ENCODE peak calls at places on chromosome 18, in six cellular contexts. One of them, this sample, is unnamed.

GRCh38 chr18:50306944-50307343 is 19.5 kb upstream of the CXXC1 start:
- DNase-seq in PC-9: peak
- DNase-seq in MM.1S: no peak
- DNase-seq in foreskin fibroblast: no peak
- DNase-seq in IMR-90: peak
- DNase-seq in GM23248: peak
- DNase-seq in this sample: no peak

GRCh38 chr18:22684268-22684667 is 248.9 kb upstream of the RBBP8 start:
- DNase-seq in GM23248: no peak
- DNase-seq in foreskin fibroblast: no peak
- DNase-seq in MM.1S: no peak
- DNase-seq in PC-9: no peak
- DNase-seq in IMR-90: no peak
- DNase-seq in this sample: no peak

GRCh38 chr18:13548944-13549878 is 177.1 kb downstream of the FAM210A start:
- DNase-seq in IMR-90: no peak
- DNase-seq in MM.1S: no peak
- DNase-seq in GM23248: no peak
- DNase-seq in foreskin fibroblast: no peak
- DNase-seq in PC-9: no peak
- DNase-seq in this sample: no peak

GRCh38 chr18:5466256-5466655 is 77.5 kb downstream of the EPB41L3 start:
- DNase-seq in foreskin fibroblast: no peak
- DNase-seq in MM.1S: no peak
- DNase-seq in PC-9: no peak
- DNase-seq in GM23248: peak
- DNase-seq in IMR-90: no peak
- DNase-seq in this sample: no peak

GRCh38 chr18:76805221-76805620 is 17.1 kb upstream of the ZNF236 start:
- DNase-seq in foreskin fibroblast: peak
- DNase-seq in GM23248: peak
- DNase-seq in PC-9: no peak
- DNase-seq in MM.1S: no peak
- DNase-seq in IMR-90: peak
- DNase-seq in this sample: no peak

GRCh38 chr18:51621103-51621969 is 423.9 kb upstream of the MEX3C start:
- DNase-seq in PC-9: no peak
- DNase-seq in IMR-90: no peak
- DNase-seq in MM.1S: peak
- DNase-seq in GM23248: peak
- DNase-seq in foreskin fibroblast: peak
- DNase-seq in this sample: peak

GRCh38 chr18:26656944-26657536 is 108.7 kb upstream of the KCTD1 start:
- DNase-seq in foreskin fibroblast: peak
- DNase-seq in IMR-90: peak
- DNase-seq in PC-9: no peak
- DNase-seq in MM.1S: peak
- DNase-seq in GM23248: peak
- DNase-seq in this sample: peak

GRCh38 chr18:75141166-75141565 is 67.8 kb downstream of the PTGR3 start:
- DNase-seq in GM23248: no peak
- DNase-seq in PC-9: no peak
- DNase-seq in MM.1S: no peak
- DNase-seq in IMR-90: no peak
- DNase-seq in foreskin fibroblast: no peak
- DNase-seq in this sample: no peak

GRCh38 chr18:75183524-75183923 is 25.4 kb downstream of the PTGR3 start:
- DNase-seq in PC-9: peak
- DNase-seq in foreskin fibroblast: no peak
- DNase-seq in IMR-90: peak
- DNase-seq in GM23248: peak
- DNase-seq in MM.1S: no peak
- DNase-seq in this sample: no peak

GRCh38 chr18:28961669-28962228 is 784.8 kb upstream of the CDH2 start:
- DNase-seq in MM.1S: peak
- DNase-seq in foreskin fibroblast: no peak
- DNase-seq in IMR-90: peak
- DNase-seq in PC-9: no peak
- DNase-seq in GM23248: peak
- DNase-seq in this sample: peak

GRCh38 chr18:59143441-59143840 is 3.8 kb downstream of the SEC11C start:
- DNase-seq in IMR-90: peak
- DNase-seq in GM23248: peak
- DNase-seq in MM.1S: peak
- DNase-seq in foreskin fibroblast: no peak
- DNase-seq in PC-9: no peak
- DNase-seq in this sample: no peak
- H3K4me3 ChIP-seq in IMR-90: no peak
- H3K4me3 ChIP-seq in GM23248: no peak
- H3K4me3 ChIP-seq in MM.1S: peak
- H3K4me3 ChIP-seq in foreskin fibroblast: no peak
- H3K4me3 ChIP-seq in PC-9: no peak
- H3K4me3 ChIP-seq in this sample: no peak

GRCh38 chr18:63152791-63153190 is 166.8 kb downstream of the BCL2 start:
- DNase-seq in IMR-90: no peak
- DNase-seq in foreskin fibroblast: no peak
- DNase-seq in MM.1S: no peak
- DNase-seq in GM23248: no peak
- DNase-seq in PC-9: no peak
- DNase-seq in this sample: no peak
- H3K4me3 ChIP-seq in IMR-90: no peak
- H3K4me3 ChIP-seq in foreskin fibroblast: no peak
- H3K4me3 ChIP-seq in MM.1S: no peak
- H3K4me3 ChIP-seq in GM23248: no peak
- H3K4me3 ChIP-seq in PC-9: no peak
- H3K4me3 ChIP-seq in this sample: no peak

DNA sequence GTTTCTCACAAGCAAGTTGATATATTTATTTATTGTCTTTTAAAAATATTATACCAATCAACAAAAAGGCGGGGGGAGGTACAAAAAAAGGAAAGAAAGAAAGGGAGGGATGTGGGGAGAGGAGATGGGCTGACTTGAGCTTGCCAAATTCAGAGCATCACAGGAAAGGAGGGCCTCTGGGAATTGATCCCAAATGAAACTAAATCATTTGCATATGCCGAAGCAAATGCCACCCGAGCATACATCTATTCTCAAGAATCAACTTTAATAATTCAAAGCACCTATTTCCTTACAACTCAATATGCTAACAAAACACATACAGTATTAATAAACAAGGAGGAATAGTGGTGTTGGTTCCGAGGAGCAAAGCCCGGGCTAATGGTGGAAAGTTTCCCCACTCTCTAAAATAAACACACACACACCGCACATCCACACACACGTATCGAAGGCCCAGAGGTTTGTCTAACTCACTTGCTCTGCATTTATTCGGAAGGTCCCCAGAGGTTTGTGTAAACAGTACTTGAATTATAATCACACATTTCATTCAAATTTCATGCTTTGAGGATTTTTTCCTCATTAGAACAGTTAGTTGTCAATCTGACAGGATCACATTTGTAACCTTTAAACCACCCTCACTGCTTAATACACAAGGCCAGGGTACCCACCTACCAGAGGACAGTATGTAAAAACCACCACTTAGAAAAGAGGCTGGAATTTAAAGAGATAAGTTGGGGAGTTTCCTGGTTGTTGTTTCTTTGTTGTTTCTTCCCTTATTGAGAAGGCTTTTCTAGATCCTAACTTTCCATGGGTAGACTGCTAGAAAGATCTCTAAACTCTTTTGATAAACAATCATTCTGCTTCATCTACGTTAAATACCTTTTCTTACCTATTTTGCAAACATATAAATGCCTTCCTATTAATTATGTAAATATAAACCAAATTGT is 264.7 kb downstream of the TCF4 start:
- DNase-seq in GM23248: peak
- DNase-seq in IMR-90: peak
- DNase-seq in foreskin fibroblast: peak
- DNase-seq in PC-9: no peak
- DNase-seq in MM.1S: peak
- DNase-seq in this sample: no peak
- H3K4me3 ChIP-seq in GM23248: peak
- H3K4me3 ChIP-seq in IMR-90: peak
- H3K4me3 ChIP-seq in foreskin fibroblast: peak
- H3K4me3 ChIP-seq in PC-9: no peak
- H3K4me3 ChIP-seq in MM.1S: peak
- H3K4me3 ChIP-seq in this sample: no peak

DNA sequence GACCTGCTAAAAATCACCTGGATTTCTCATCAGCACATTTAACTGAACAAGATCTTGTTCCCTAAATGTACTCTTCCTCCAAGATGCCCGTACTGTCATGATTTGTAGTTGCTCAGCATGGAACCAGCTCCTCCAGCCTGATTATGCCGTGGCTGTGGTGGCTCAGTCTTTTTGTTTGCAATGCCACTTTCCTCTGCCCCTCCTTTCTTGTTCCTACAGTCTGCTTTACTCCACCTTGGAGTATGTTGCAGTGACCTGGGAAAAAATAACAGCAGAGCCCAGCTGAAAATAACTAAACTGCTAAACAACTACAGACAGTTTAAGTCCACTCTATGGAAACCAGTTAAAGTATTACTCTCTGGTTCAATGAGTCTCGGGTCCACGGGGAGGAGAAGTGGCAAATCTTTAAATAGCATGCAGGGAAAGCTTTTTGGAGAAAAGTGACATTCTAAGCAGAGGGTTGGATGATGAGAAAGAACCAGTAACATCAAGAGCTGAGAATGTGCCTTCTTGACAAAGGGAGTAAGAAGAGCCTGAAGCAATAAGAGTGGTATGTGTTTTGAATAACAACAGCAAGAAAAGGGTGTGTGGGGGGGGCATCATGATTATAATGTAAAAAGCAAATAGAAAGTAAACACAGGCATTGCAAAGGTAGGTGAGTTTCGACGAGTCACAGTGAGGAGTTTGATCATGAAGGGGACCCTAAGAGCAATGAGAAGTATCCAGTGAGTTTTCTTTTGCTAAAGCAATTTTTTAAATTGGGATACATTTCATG is 225.7 kb downstream of the TMX3 start:
- DNase-seq in PC-9: no peak
- DNase-seq in GM23248: no peak
- DNase-seq in MM.1S: no peak
- DNase-seq in IMR-90: no peak
- DNase-seq in foreskin fibroblast: no peak
- DNase-seq in this sample: no peak
- H3K4me3 ChIP-seq in PC-9: no peak
- H3K4me3 ChIP-seq in GM23248: no peak
- H3K4me3 ChIP-seq in MM.1S: no peak
- H3K4me3 ChIP-seq in IMR-90: no peak
- H3K4me3 ChIP-seq in foreskin fibroblast: no peak
- H3K4me3 ChIP-seq in this sample: no peak

GRCh38 chr18:37426536-37427080 is 139.0 kb downstream of the CELF4 start:
- DNase-seq in GM23248: no peak
- DNase-seq in PC-9: no peak
- DNase-seq in IMR-90: no peak
- DNase-seq in foreskin fibroblast: no peak
- DNase-seq in MM.1S: no peak
- DNase-seq in this sample: no peak
- H3K4me3 ChIP-seq in GM23248: no peak
- H3K4me3 ChIP-seq in PC-9: no peak
- H3K4me3 ChIP-seq in IMR-90: no peak
- H3K4me3 ChIP-seq in foreskin fibroblast: no peak
- H3K4me3 ChIP-seq in MM.1S: no peak
- H3K4me3 ChIP-seq in this sample: no peak

This sample was measured in Jurkat, Clone E6-1.